ENCODE peak calls at places on chromosomes 4 and X, in six cellular contexts. E is A549, V is HEK293T, R is K562, A is HepG2, M is GM12878. H is an unnamed sample.

GRCh38 chr4:130395871-130396270 is 1299.9 kb downstream of the C4orf33 start:
- DNase-seq in V (no peak), A (no peak), M (no peak), R (no peak), E (no peak), H (peak; percentile 89)

GRCh38 chr4:116342143-116342542 is 743.2 kb downstream of the TRAM1L1 start:
- DNase-seq in R (no peak), E (no peak), V (no peak), A (no peak), M (no peak), H (no peak)

GRCh38 chr4:924107-925096 is 7.7 kb downstream of the GAK start:
- DNase-seq in A (no peak), V (no peak), E (no peak), M (peak; percentile 50), R (peak; percentile 80), H (peak; percentile 78)

GRCh38 chr4:95268819-95269565 is 279.8 kb downstream of the UNC5C start:
- DNase-seq in E (no peak), M (no peak), A (no peak), R (no peak), V (no peak), H (peak; percentile 7)

GRCh38 chr4:7420661-7421040 is 14.1 kb downstream of the PSAPL1 start:
- DNase-seq in E (no peak), V (no peak), A (no peak), R (no peak), M (no peak), H (no peak)

GRCh38 chr4:123278755-123279154 is 117.8 kb upstream of the SPRY1 start:
- DNase-seq in E (no peak), V (no peak), R (no peak), A (no peak), M (no peak), H (peak; percentile 51)

GRCh38 chr4:39346856-39347519 is 19.2 kb downstream of the RFC1 start:
- DNase-seq in R (no peak), V (no peak), E (no peak), M (no peak), A (no peak), H (no peak)

GRCh38 chr4:125097729-125098128 is 217.0 kb upstream of the FAT4 start:
- DNase-seq in A (no peak), M (no peak), R (no peak), V (no peak), E (no peak), H (no peak)

GRCh38 chr4:67892905-67893304 is 9.1 kb upstream of the TMPRSS11D start:
- DNase-seq in M (no peak), V (peak; percentile 7), R (no peak), E (no peak), A (no peak), H (no peak)

GRCh38 chr4:142846105-142846728 is at the start of gene INPP4B:
- DNase-seq in V (peak; percentile 37), E (no peak), R (no peak), M (no peak), A (no peak), H (peak; percentile 65)

GRCh38 chrX:22534643-22535042 is 261.9 kb downstream of the CBLL2 start:
- DNase-seq in E (no peak), M (no peak), A (no peak), R (no peak), V (no peak), H (peak; percentile 85)

GRCh38 chrX:74924449-74925209 is 623 bp downstream of the NEXMIF start:
- DNase-seq in M (no peak), V (peak; percentile 52), R (no peak), A (no peak), E (peak; percentile 12), H (no peak)

GRCh38 chrX:136812286-136812685 is 31.6 kb upstream of the ARHGEF6 start:
- DNase-seq in M (no peak), V (no peak), R (no peak), A (no peak), E (no peak), H (peak; percentile 19)

GRCh38 chr4:153790962-153791551 is 2.2 kb upstream of the SFRP2 start:
- DNase-seq in A (no peak), E (no peak), M (no peak), R (no peak), V (no peak), H (no peak)

GRCh38 chrX:24676403-24677024 is 17.2 kb upstream of the POLA1 start:
- DNase-seq in V (peak; percentile 49), R (no peak), A (no peak), M (no peak), E (peak; percentile 22), H (no peak)

GRCh38 chr4:24794111-24794860 is 1.1 kb upstream of the SOD3 start:
- DNase-seq in A (no peak), R (no peak), M (no peak), V (no peak), E (no peak), H (peak; percentile 72)

GRCh38 chr4:83810428-83810827 is 274.5 kb downstream of the GPAT3 start:
- DNase-seq in A (no peak), R (no peak), M (no peak), E (no peak), V (no peak), H (peak; percentile 60)

GRCh38 chr4:189046642-189047041 is 894.0 kb upstream of the FRG1 start:
- DNase-seq in A (no peak), R (no peak), E (no peak), V (no peak), M (no peak), H (peak; percentile 24)

GRCh38 chr4:177194906-177195305 is 114.8 kb upstream of the NEIL3 start:
- DNase-seq in E (no peak), A (no peak), R (no peak), M (no peak), V (no peak), H (no peak)

GRCh38 chr4:15238720-15239119 is 189.1 kb upstream of the C1QTNF7 start:
- DNase-seq in A (peak; percentile 5), M (no peak), E (peak; percentile 25), V (peak; percentile 59), R (peak; percentile 22), H (peak; percentile 63)

GRCh38 chr4:121648518-121648917 is 48.3 kb downstream of the ANXA5 start:
- DNase-seq in A (no peak), V (no peak), E (no peak), M (no peak), R (no peak), H (no peak)

GRCh38 chr4:165079476-165079875 is 25.8 kb downstream of the TRIM75 start:
- DNase-seq in A (no peak), V (no peak), M (no peak), R (no peak), E (no peak), H (peak; percentile 44)

GRCh38 chrX:39816871-39817731 is 280.7 kb downstream of the BCOR start:
- DNase-seq in E (no peak), R (peak; percentile 16), V (no peak), A (no peak), M (no peak), H (peak; percentile 54)

GRCh38 chr4:85861064-85861767 is 386.3 kb downstream of the ARHGAP24 start:
- DNase-seq in E (no peak), R (no peak), M (no peak), A (no peak), V (no peak), H (peak; percentile 15)

GRCh38 chr4:85864806-85865205 is 389.9 kb downstream of the ARHGAP24 start:
- DNase-seq in A (no peak), E (no peak), M (no peak), V (no peak), R (no peak), H (no peak)

GRCh38 chr4:85862896-85863295 is 387.9 kb downstream of the ARHGAP24 start:
- DNase-seq in M (no peak), V (no peak), R (no peak), E (no peak), A (no peak), H (no peak)

GRCh38 chr4:85865256-85865655 is 390.3 kb downstream of the ARHGAP24 start:
- DNase-seq in E (no peak), M (no peak), R (no peak), A (no peak), V (no peak), H (no peak)

GRCh38 chr4:85860066-85860465 is 385.1 kb downstream of the ARHGAP24 start:
- DNase-seq in V (no peak), A (no peak), E (no peak), M (no peak), R (no peak), H (peak; percentile 52)
- TF ChIP-seq BHLHE40 in V (no peak), A (no peak), E (no peak), M (no peak), R (no peak), H (no peak)

DNA sequence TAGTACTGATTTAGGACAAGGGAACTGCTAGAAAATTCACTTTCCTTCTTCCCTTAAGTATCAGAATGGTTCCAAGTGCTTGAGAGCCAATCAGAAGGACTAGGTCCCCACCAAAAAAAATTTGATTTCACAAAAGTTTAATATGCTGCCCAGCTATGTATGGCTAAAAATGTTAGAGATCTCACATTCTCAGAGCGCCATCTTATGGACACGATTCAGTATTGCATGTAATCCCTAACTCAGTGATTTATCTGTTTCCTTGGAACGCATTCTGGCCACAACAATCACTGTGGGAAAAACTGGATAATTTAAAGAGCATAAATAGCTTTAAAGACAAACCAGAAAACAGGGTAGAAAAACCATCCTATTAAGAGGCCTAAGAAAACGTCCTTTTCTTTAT is 255.1 kb upstream of the GPC4 start:
- DNase-seq in M (peak; percentile 1), E (peak; percentile 28), R (peak; percentile 37), A (no peak), V (peak; percentile 64), H (peak; percentile 31)
- TF ChIP-seq BHLHE40 in M (no peak), E (no peak), R (no peak), A (no peak), V (no peak), H (no peak)

DNA sequence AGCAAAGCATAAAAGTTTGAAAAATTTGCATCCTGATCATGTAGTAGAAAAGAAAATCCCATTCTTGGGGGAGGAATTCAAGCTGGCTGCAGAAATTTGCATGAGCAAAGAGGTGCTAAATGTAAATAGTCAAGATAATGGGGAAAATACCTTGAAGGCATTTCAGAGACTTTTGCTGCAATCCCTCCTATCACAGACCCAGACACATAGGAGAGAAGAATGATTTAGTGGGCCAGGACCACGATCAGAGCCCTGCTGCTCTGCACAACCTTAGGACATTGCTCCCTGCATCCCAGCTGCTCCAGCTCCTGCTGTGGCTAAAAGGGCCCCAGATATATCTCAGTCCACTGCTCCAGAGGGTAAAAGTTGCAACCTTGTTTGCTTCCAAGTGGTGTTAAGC is 1439.7 kb upstream of the AGA start:
- DNase-seq in M (no peak), V (no peak), E (no peak), R (no peak), A (no peak), H (no peak)
- TF ChIP-seq BHLHE40 in M (no peak), V (no peak), E (no peak), R (no peak), A (no peak), H (no peak)

DNA sequence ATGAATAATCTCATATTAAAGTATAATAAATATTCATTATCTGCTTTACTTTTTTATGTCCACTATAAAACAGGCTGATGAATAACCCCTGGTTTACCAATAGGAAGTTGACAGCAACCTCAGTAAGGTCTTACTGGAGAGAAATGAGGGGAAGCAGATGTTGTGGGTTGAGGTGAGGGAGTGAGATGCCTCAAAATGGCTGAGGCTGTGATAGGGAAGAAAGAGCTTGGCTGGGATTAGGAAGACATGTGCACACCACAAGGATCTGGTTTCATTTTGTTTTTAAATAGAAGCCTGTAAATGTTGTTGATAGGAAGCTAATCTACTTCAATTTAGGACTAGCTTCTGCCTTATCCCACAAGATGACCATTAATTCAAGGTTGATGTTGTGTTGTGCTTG is 14.4 kb upstream of the CYBB start:
- DNase-seq in E (no peak), R (no peak), M (no peak), A (no peak), V (no peak), H (no peak)
- TF ChIP-seq BHLHE40 in E (no peak), R (no peak), M (no peak), A (no peak), V (no peak), H (no peak)

H was measured in IMR-90.